ENCODE peak calls at places on chromosome 6, in seven cellular contexts. U, K, F, N, G, Z and Q are unnamed samples.

GRCh38 chr6:69732640-69733039 is 64.2 kb downstream of the LMBRD1 start:
- DNase-seq in U (no peak), Z (peak; percentile 9), N (peak; percentile 11), G (no peak), K (peak; percentile 12), F (no peak), Q (no peak)

GRCh38 chr6:135853227-135853626 is 1.7 kb downstream of the PDE7B start:
- DNase-seq in Z (peak; percentile 33), U (no peak), N (no peak), G (no peak), F (peak; percentile 41), K (no peak), Q (no peak)

GRCh38 chr6:150857062-150857905 is 8.2 kb upstream of the MTHFD1L start:
- DNase-seq in F (peak; percentile 100), K (no peak), G (peak; percentile 15), U (no peak), N (no peak), Z (peak; percentile 99), Q (peak; percentile 72)

GRCh38 chr6:37177083-37177949 is 7.4 kb downstream of the PIM1 start:
- DNase-seq in G (no peak), N (no peak), F (no peak), Z (no peak), K (peak; percentile 73), U (no peak), Q (no peak)

GRCh38 chr6:3328796-3329195 is 70.0 kb downstream of the PSMG4 start:
- DNase-seq in N (no peak), F (no peak), K (no peak), G (no peak), Z (no peak), U (no peak), Q (no peak)

GRCh38 chr6:119147101-119148053 is 68.9 kb upstream of the FAM184A start:
- DNase-seq in Z (peak; percentile 77), G (peak; percentile 92), N (peak; percentile 60), U (no peak), F (peak; percentile 98), K (peak; percentile 91), Q (peak; percentile 96)

GRCh38 chr6:145225500-145225899 is 509.8 kb downstream of the EPM2A start:
- DNase-seq in K (no peak), N (no peak), G (no peak), U (no peak), F (no peak), Z (no peak), Q (no peak)

GRCh38 chr6:144725731-144726522 is 440.8 kb downstream of the UTRN start:
- DNase-seq in U (no peak), Z (no peak), F (no peak), G (no peak), K (no peak), N (no peak), Q (no peak)

GRCh38 chr6:40856271-40856670 is 182.8 kb downstream of the UNC5CL start:
- DNase-seq in K (no peak), F (no peak), Z (no peak), N (no peak), G (no peak), U (no peak), Q (no peak)

GRCh38 chr6:56532766-56533551 is 109.7 kb downstream of the DST start:
- DNase-seq in Z (no peak), N (no peak), U (no peak), F (no peak), G (no peak), K (no peak), Q (no peak)

GRCh38 chr6:116513224-116513875 is 1.9 kb downstream of the CALHM5 start:
- DNase-seq in Z (no peak), U (no peak), F (no peak), N (no peak), K (no peak), G (no peak), Q (no peak)

GRCh38 chr6:167112421-167112820 is 10.5 kb upstream of the CCR6 start:
- DNase-seq in N (no peak), Z (no peak), U (no peak), F (no peak), K (no peak), G (no peak), Q (no peak)

GRCh38 chr6:167115054-167115453 is 7.8 kb upstream of the CCR6 start:
- DNase-seq in K (no peak), Z (no peak), G (no peak), U (no peak), N (no peak), F (no peak), Q (no peak)

GRCh38 chr6:167116109-167116837 is 6.6 kb upstream of the CCR6 start:
- DNase-seq in K (no peak), U (no peak), N (no peak), Z (no peak), F (no peak), G (no peak), Q (no peak)

GRCh38 chr6:167113047-167113446 is 9.8 kb upstream of the CCR6 start:
- DNase-seq in K (no peak), Z (no peak), G (no peak), F (no peak), N (peak; percentile 85), U (no peak), Q (no peak)

GRCh38 chr6:167113935-167114910 is 8.7 kb upstream of the CCR6 start:
- DNase-seq in F (no peak), N (peak; percentile 93), U (no peak), Z (no peak), K (no peak), G (no peak), Q (no peak)
- TF ChIP-seq POLR2A in F (no peak), N (peak; percentile 65), U (no peak), Z (no peak), K (no peak), G (no peak), Q (no peak)

GRCh38 chr6:142401838-142402237 is 100.0 kb downstream of the ADGRG6 start:
- DNase-seq in N (no peak), U (no peak), K (no peak), G (no peak), Z (no peak), F (no peak), Q (no peak)
- H3K4me3 ChIP-seq in N (no peak overlapping the region), U (no peak overlapping the region), K (no peak overlapping the region), G (no peak overlapping the region), Z (no peak overlapping the region), F (no peak overlapping the region), Q (no peak overlapping the region)

DNA sequence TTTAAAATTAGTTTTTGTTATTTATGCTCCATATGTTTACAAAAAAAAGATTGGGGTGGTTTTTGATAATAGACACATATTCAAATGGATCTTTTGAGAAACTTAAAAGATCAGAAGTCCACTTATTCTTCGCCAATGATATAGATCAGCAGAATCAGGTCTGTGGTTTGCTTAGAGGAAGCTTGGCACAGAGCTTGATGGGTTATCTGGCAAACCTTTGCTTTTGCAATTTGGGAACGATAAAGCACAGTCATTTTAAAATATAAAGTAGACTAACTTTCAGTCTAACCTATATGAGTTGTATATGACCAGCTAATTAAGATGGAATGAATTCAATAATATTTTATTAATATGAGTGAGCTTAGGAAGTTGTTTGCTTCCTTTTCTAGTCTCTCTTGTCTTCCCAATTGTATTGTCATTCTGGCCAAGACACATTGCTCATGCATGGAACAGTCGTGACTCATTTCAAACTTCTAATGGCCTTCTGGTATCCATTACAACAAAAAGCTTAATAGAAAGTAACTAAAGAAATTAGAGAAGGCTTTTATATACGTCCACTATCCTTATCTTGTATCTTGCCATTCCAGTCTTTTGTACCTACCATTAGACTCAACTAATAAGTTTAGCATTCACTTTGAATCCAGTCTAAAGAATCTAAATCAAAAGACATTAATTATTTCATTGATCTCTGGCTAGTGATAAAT is 118.7 kb downstream of the TBX18 start:
- DNase-seq in N (no peak), F (peak; percentile 73), K (no peak), U (no peak), G (no peak), Z (peak; percentile 83), Q (no peak)
- H2AFZ ChIP-seq in N (no peak overlapping the region), F (no peak overlapping the region), K (no peak overlapping the region), U (no peak overlapping the region), G (no peak overlapping the region), Z (no peak overlapping the region), Q (no peak overlapping the region)

GRCh38 chr6:31943742-31944141 is 2.2 kb upstream of the CFB start:
- DNase-seq in N (no peak), K (no peak), G (no peak), Z (no peak), F (no peak), U (no peak), Q (no peak)

GRCh38 chr6:31946370-31946885 is 533 bp downstream of the CFB start:
- DNase-seq in F (no peak), G (no peak), U (no peak), N (no peak), Z (no peak), K (no peak), Q (no peak)

GRCh38 chr6:31945154-31945506 is 765 bp upstream of the CFB start:
- DNase-seq in N (no peak), U (no peak), F (no peak), G (no peak), K (no peak), Z (no peak), Q (no peak)

GRCh38 chr6:31947070-31947675 is 1.3 kb downstream of the CFB start:
- DNase-seq in Z (no peak), G (no peak), K (peak; percentile 7), N (no peak), U (no peak), F (no peak), Q (no peak)

GRCh38 chr6:31945507-31946369 is at the start of gene CFB:
- DNase-seq in U (no peak), N (no peak), Z (peak; percentile 56), G (peak; percentile 100), F (peak; percentile 86), K (peak; percentile 8), Q (no peak)
- TF ChIP-seq POLR2A in U (no peak), N (no peak), Z (no peak), G (no peak), F (no peak), K (no peak), Q (no peak)

GRCh38 chr6:142728910-142729481 is 216.0 kb downstream of the HIVEP2 start:
- DNase-seq in U (no peak), G (no peak), Z (peak; percentile 95), F (peak; percentile 58), K (no peak), N (no peak), Q (no peak)
- H3K4me3 ChIP-seq in U (no peak overlapping the region), G (no peak overlapping the region), Z (peak overlapping the region; percentile 25), F (no peak overlapping the region), K (no peak overlapping the region), N (no peak overlapping the region), Q (no peak overlapping the region)

GRCh38 chr6:134074151-134074712 is 21.8 kb upstream of the SLC2A12 start:
- DNase-seq in N (no peak), U (peak; percentile 72), F (no peak), K (no peak), G (peak; percentile 9), Z (peak; percentile 33), Q (no peak)
- H2AFZ ChIP-seq in N (no peak overlapping the region), U (peak overlapping the region; percentile 45), F (peak overlapping the region; percentile 46), K (peak overlapping the region; percentile 62), G (no peak overlapping the region), Z (peak overlapping the region; percentile 2), Q (no peak overlapping the region)